ENCODE peak calls at places on chromosomes 16 and 17, in seven cellular contexts. One of them, this sample, is unnamed.
A peak's percentile ranks its signal among the peaks of the same experiment; 100 is the strongest.

GRCh38 chr16:80746231-80746630 is 58.2 kb downstream of the CDYL2 start:
- DNase-seq in heart right ventricle: no peak
- DNase-seq in activated naive CD4-positive, alpha-beta T cell treated with anti-CD3 and anti-CD28 coated beads for 36 hours: no peak
- DNase-seq in left cardiac atrium: no peak
- DNase-seq in GM12892: no peak
- DNase-seq in T-helper 2 cell: no peak
- DNase-seq in caudate nucleus: no peak
- DNase-seq in this sample: no peak

GRCh38 chr17:6677158-6677831 is 25.7 kb downstream of the C17orf100 start:
- DNase-seq in heart right ventricle: no peak
- DNase-seq in activated naive CD4-positive, alpha-beta T cell treated with anti-CD3 and anti-CD28 coated beads for 36 hours: peak; percentile 9
- DNase-seq in left cardiac atrium: no peak
- DNase-seq in GM12892: no peak
- DNase-seq in T-helper 2 cell: no peak
- DNase-seq in caudate nucleus: no peak
- DNase-seq in this sample: no peak

GRCh38 chr16:58499615-58500328 is at the start of gene NDRG4:
- DNase-seq in heart right ventricle: peak; percentile 50
- DNase-seq in activated naive CD4-positive, alpha-beta T cell treated with anti-CD3 and anti-CD28 coated beads for 36 hours: peak; percentile 61
- DNase-seq in left cardiac atrium: peak; percentile 72
- DNase-seq in GM12892: peak; percentile 69
- DNase-seq in T-helper 2 cell: no peak
- DNase-seq in caudate nucleus: peak; percentile 83
- DNase-seq in this sample: no peak

GRCh38 chr17:75985986-75986385 is 6.9 kb downstream of the TEN1 start:
- DNase-seq in heart right ventricle: no peak
- DNase-seq in activated naive CD4-positive, alpha-beta T cell treated with anti-CD3 and anti-CD28 coated beads for 36 hours: no peak
- DNase-seq in left cardiac atrium: no peak
- DNase-seq in GM12892: no peak
- DNase-seq in T-helper 2 cell: no peak
- DNase-seq in caudate nucleus: no peak
- DNase-seq in this sample: no peak

GRCh38 chr16:73064227-73064995 is 16.5 kb upstream of the ZFHX3 start:
- DNase-seq in heart right ventricle: peak; percentile 30
- DNase-seq in activated naive CD4-positive, alpha-beta T cell treated with anti-CD3 and anti-CD28 coated beads for 36 hours: no peak
- DNase-seq in left cardiac atrium: peak; percentile 61
- DNase-seq in GM12892: no peak
- DNase-seq in T-helper 2 cell: no peak
- DNase-seq in caudate nucleus: no peak
- DNase-seq in this sample: no peak

GRCh38 chr17:57099165-57099564 is 14.1 kb downstream of the AKAP1 start:
- DNase-seq in heart right ventricle: no peak
- DNase-seq in activated naive CD4-positive, alpha-beta T cell treated with anti-CD3 and anti-CD28 coated beads for 36 hours: no peak
- DNase-seq in left cardiac atrium: no peak
- DNase-seq in GM12892: no peak
- DNase-seq in T-helper 2 cell: no peak
- DNase-seq in caudate nucleus: no peak
- DNase-seq in this sample: no peak

GRCh38 chr16:24837969-24838368 is 7.8 kb upstream of the SLC5A11 start:
- DNase-seq in heart right ventricle: no peak
- DNase-seq in activated naive CD4-positive, alpha-beta T cell treated with anti-CD3 and anti-CD28 coated beads for 36 hours: no peak
- DNase-seq in left cardiac atrium: no peak
- DNase-seq in GM12892: no peak
- DNase-seq in T-helper 2 cell: no peak
- DNase-seq in caudate nucleus: no peak
- DNase-seq in this sample: no peak

GRCh38 chr16:61900482-61900881 is 135.8 kb downstream of the CDH8 start:
- DNase-seq in heart right ventricle: no peak
- DNase-seq in activated naive CD4-positive, alpha-beta T cell treated with anti-CD3 and anti-CD28 coated beads for 36 hours: no peak
- DNase-seq in left cardiac atrium: no peak
- DNase-seq in GM12892: no peak
- DNase-seq in T-helper 2 cell: no peak
- DNase-seq in caudate nucleus: no peak
- DNase-seq in this sample: no peak

GRCh38 chr17:75941442-75941819 is 589 bp upstream of the FBF1 start:
- DNase-seq in heart right ventricle: no peak
- DNase-seq in activated naive CD4-positive, alpha-beta T cell treated with anti-CD3 and anti-CD28 coated beads for 36 hours: no peak
- DNase-seq in left cardiac atrium: no peak
- DNase-seq in GM12892: no peak
- DNase-seq in T-helper 2 cell: no peak
- DNase-seq in caudate nucleus: no peak
- DNase-seq in this sample: no peak

GRCh38 chr16:83338138-83338537 is 469.6 kb upstream of the HSBP1 start:
- DNase-seq in heart right ventricle: no peak
- DNase-seq in activated naive CD4-positive, alpha-beta T cell treated with anti-CD3 and anti-CD28 coated beads for 36 hours: no peak
- DNase-seq in left cardiac atrium: no peak
- DNase-seq in GM12892: no peak
- DNase-seq in T-helper 2 cell: no peak
- DNase-seq in caudate nucleus: no peak
- DNase-seq in this sample: no peak

GRCh38 chr16:49332589-49333267 is 40.9 kb upstream of the C16orf78 start:
- DNase-seq in heart right ventricle: no peak
- DNase-seq in activated naive CD4-positive, alpha-beta T cell treated with anti-CD3 and anti-CD28 coated beads for 36 hours: no peak
- DNase-seq in left cardiac atrium: no peak
- DNase-seq in GM12892: no peak
- DNase-seq in T-helper 2 cell: no peak
- DNase-seq in caudate nucleus: no peak
- DNase-seq in this sample: no peak

GRCh38 chr17:63699638-63700527 is at the start of gene LIMD2:
- DNase-seq in heart right ventricle: peak; percentile 69
- DNase-seq in activated naive CD4-positive, alpha-beta T cell treated with anti-CD3 and anti-CD28 coated beads for 36 hours: peak; percentile 80
- DNase-seq in left cardiac atrium: peak; percentile 79
- DNase-seq in GM12892: peak; percentile 66
- DNase-seq in T-helper 2 cell: peak; percentile 67
- DNase-seq in caudate nucleus: no peak
- DNase-seq in this sample: peak; percentile 81

GRCh38 chr16:83837566-83837965 is 29.8 kb downstream of the HSBP1 start:
- DNase-seq in heart right ventricle: no peak
- DNase-seq in activated naive CD4-positive, alpha-beta T cell treated with anti-CD3 and anti-CD28 coated beads for 36 hours: no peak
- DNase-seq in left cardiac atrium: no peak
- DNase-seq in GM12892: no peak
- DNase-seq in T-helper 2 cell: no peak
- DNase-seq in caudate nucleus: no peak
- DNase-seq in this sample: no peak

GRCh38 chr16:1890024-1890700 is 18.2 kb upstream of the MEIOB start:
- DNase-seq in heart right ventricle: no peak
- DNase-seq in activated naive CD4-positive, alpha-beta T cell treated with anti-CD3 and anti-CD28 coated beads for 36 hours: no peak
- DNase-seq in left cardiac atrium: no peak
- DNase-seq in GM12892: no peak
- DNase-seq in T-helper 2 cell: no peak
- DNase-seq in caudate nucleus: no peak
- DNase-seq in this sample: no peak

GRCh38 chr17:61309857-61310256 is 89.8 kb upstream of the TBX2 start:
- DNase-seq in heart right ventricle: no peak
- DNase-seq in activated naive CD4-positive, alpha-beta T cell treated with anti-CD3 and anti-CD28 coated beads for 36 hours: no peak
- DNase-seq in left cardiac atrium: no peak
- DNase-seq in GM12892: no peak
- DNase-seq in T-helper 2 cell: no peak
- DNase-seq in caudate nucleus: no peak
- DNase-seq in this sample: no peak

GRCh38 chr17:28551421-28552186 is 820 bp downstream of the UNC119 start:
- DNase-seq in heart right ventricle: no peak
- DNase-seq in activated naive CD4-positive, alpha-beta T cell treated with anti-CD3 and anti-CD28 coated beads for 36 hours: no peak
- DNase-seq in left cardiac atrium: no peak
- DNase-seq in GM12892: no peak
- DNase-seq in T-helper 2 cell: no peak
- DNase-seq in caudate nucleus: no peak
- DNase-seq in this sample: no peak

GRCh38 chr17:29612404-29613370 is 10.0 kb downstream of the CORO6 start:
- DNase-seq in heart right ventricle: no peak
- DNase-seq in activated naive CD4-positive, alpha-beta T cell treated with anti-CD3 and anti-CD28 coated beads for 36 hours: no peak
- DNase-seq in left cardiac atrium: no peak
- DNase-seq in GM12892: no peak
- DNase-seq in T-helper 2 cell: no peak
- DNase-seq in caudate nucleus: no peak
- DNase-seq in this sample: no peak

GRCh38 chr16:89721644-89722391 is 481 bp downstream of the ZNF276 start:
- DNase-seq in heart right ventricle: peak; percentile 70
- DNase-seq in activated naive CD4-positive, alpha-beta T cell treated with anti-CD3 and anti-CD28 coated beads for 36 hours: peak; percentile 87
- DNase-seq in left cardiac atrium: peak; percentile 80
- DNase-seq in GM12892: no peak
- DNase-seq in T-helper 2 cell: peak; percentile 73
- DNase-seq in caudate nucleus: peak; percentile 31
- DNase-seq in this sample: peak; percentile 83

GRCh38 chr16:85151603-85152413 is 39.5 kb upstream of the CIBAR2 start:
- DNase-seq in heart right ventricle: peak; percentile 83
- DNase-seq in activated naive CD4-positive, alpha-beta T cell treated with anti-CD3 and anti-CD28 coated beads for 36 hours: no peak
- DNase-seq in left cardiac atrium: peak; percentile 87
- DNase-seq in GM12892: peak; percentile 63
- DNase-seq in T-helper 2 cell: no peak
- DNase-seq in caudate nucleus: peak; percentile 13
- DNase-seq in this sample: no peak

This sample was measured in activated CD4-positive, alpha-beta T cell treated with anti-CD3 and anti-CD28 coated beads for 1 hour.